ENCODE peak calls at places on chromosomes 1 and 21, in five cellular contexts. T, P, L, F and V are unnamed samples.
A peak's percentile ranks its signal among the peaks of the same experiment; 100 is the strongest.

GRCh38 chr1:152596986-152597385 is 3.0 kb upstream of the LCE3C start:
- DNase-seq in L (no peak), P (no peak), F (no peak), T (no peak), V (no peak)

GRCh38 chr1:159132271-159132881 is 39.0 kb upstream of the CADM3 start:
- DNase-seq in L (peak; percentile 80), P (peak; percentile 47), F (no peak), T (peak; percentile 42), V (peak; percentile 36)

GRCh38 chr1:18923721-18924610 is 21.6 kb upstream of the ALDH4A1 start:
- DNase-seq in P (peak; percentile 90), F (no peak), T (no peak), L (no peak), V (no peak)

GRCh38 chr1:39405358-39405757 is 86.1 kb upstream of the BMP8A start:
- DNase-seq in F (no peak), P (no peak), L (no peak), T (no peak), V (no peak)

GRCh38 chr1:55005351-55006140 is 6.8 kb downstream of the BSND start:
- DNase-seq in L (no peak), P (no peak), T (no peak), F (no peak), V (no peak)

GRCh38 chr1:112544011-112544688 is 35.4 kb downstream of the WNT2B start:
- DNase-seq in L (no peak), P (no peak), T (peak; percentile 78), F (no peak), V (peak; percentile 77)

GRCh38 chr1:154434346-154435075 is 29.4 kb downstream of the IL6R start:
- DNase-seq in T (no peak), F (no peak), L (no peak), P (no peak), V (no peak)

GRCh38 chr1:238485062-238485905 is 594.6 kb upstream of the ZP4 start:
- DNase-seq in L (no peak), T (no peak), F (no peak), P (no peak), V (no peak)

GRCh38 chr1:100556181-100556580 is 18.2 kb downstream of the GPR88 start:
- DNase-seq in P (no peak), T (no peak), L (no peak), F (no peak), V (no peak)

GRCh38 chr1:84700065-84700464 is 9.8 kb upstream of the SSX2IP start:
- DNase-seq in L (no peak), T (no peak), F (no peak), P (no peak), V (no peak)

GRCh38 chr1:156136970-156137483 is 16.4 kb upstream of the SEMA4A start:
- DNase-seq in T (no peak), P (no peak), F (no peak), L (peak; percentile 67), V (no peak)
- TF ChIP-seq CTCF in T (no peak), P (peak; percentile 39), F (no peak), L (peak; percentile 59), V (no peak)

DNA sequence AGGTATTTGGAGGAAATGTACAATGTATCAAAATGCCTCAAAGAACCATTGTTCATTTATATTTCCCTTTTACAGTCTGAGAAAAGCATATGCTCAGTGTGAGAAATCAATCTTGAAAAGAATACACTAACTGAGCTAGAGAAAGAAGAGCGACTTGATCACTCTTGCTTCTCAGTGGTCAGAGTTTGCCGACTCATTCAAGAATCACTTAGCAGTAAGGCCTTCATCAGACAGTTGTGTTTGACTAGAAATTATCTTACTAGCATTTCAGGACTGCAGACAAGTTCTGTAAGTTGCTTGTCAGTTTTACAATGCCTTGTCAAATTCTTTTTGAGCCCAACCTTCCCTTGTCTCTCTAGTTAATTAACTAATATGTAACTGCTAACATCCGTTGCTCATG is 12.9 kb downstream of the RGS18 start:
- DNase-seq in P (no peak), T (no peak), F (no peak), L (no peak), V (no peak)
- TF ChIP-seq SIN3A in P (no peak), T (no peak), F (no peak), L (no peak), V (no peak)

GRCh38 chr1:125066385-125066784 is 3881.6 kb downstream of the SRGAP2C start:
- DNase-seq in L (no peak), P (no peak), F (no peak), T (no peak), V (no peak)
- H3K9me3 ChIP-seq in L (peaks cover 26% of the 10 kb centered on the region), P (no peaks in the 10 kb centered on the region), F (no peaks in the 10 kb centered on the region), T (peaks cover 31% of the 10 kb centered on the region), V (no peaks in the 10 kb centered on the region)

DNA sequence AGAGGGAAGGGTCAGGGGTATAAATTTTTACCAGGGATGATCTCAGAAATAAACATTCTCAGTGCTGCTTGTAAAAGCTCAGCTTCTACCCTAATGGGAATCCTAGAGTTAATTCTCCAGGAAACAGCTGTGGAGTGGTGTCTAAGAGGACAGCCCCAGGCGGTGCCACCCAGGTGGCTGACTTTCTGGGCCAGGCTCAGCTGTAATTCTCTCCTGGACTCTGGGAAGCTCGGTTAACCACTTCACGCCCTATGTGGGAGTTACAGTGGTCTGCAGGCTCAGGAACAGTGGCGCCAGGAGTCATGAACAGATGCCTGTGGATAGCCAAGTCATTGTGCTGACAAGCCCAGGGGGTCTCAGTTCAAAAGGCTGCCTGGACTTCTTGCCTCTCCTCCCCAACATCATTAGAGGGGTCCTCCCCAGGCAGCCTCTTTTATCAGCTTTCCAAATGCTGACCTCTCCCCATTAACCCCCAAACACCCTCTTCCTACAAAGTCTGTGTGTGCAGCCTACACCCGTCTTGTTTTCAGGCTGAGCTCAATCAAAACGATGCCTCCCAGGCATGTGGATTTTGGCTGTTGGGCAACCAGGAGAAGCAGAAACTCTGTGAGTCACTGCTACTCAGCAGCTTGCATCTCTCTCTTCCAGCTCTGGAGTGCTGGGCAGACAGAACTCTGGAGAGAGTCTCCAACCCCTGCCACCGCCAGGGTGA is 1.2 kb downstream of the HHIPL2 start:
- DNase-seq in L (no peak), F (no peak), P (peak; percentile 66), T (no peak), V (peak; percentile 15)
- TF ChIP-seq CTCF in L (no peak), F (no peak), P (no peak), T (no peak), V (no peak)

GRCh38 chr1:48019714-48020315 is 22.6 kb upstream of the TRABD2B start:
- DNase-seq in L (no peak), P (no peak), T (no peak), F (no peak), V (no peak)
- TF ChIP-seq SIN3A in L (no peak), P (no peak), T (no peak), F (no peak), V (no peak)

GRCh38 chr1:224054012-224054411 is 59.9 kb upstream of the FBXO28 start:
- DNase-seq in F (no peak), L (no peak), P (no peak), T (no peak), V (no peak)
- H3K9me3 ChIP-seq in F (no peaks in the 10 kb centered on the region), L (no peaks in the 10 kb centered on the region), P (no peaks in the 10 kb centered on the region), T (no peaks in the 10 kb centered on the region), V (no peaks in the 10 kb centered on the region)

GRCh38 chr21:42125571-42126544 is 54.7 kb downstream of the UMODL1 start:
- DNase-seq in T (no peak), L (no peak), F (no peak), P (no peak), V (no peak)
- TF ChIP-seq CTCF in T (peak; percentile 45), L (peak; percentile 35), F (no peak), P (no peak), V (no peak)

DNA sequence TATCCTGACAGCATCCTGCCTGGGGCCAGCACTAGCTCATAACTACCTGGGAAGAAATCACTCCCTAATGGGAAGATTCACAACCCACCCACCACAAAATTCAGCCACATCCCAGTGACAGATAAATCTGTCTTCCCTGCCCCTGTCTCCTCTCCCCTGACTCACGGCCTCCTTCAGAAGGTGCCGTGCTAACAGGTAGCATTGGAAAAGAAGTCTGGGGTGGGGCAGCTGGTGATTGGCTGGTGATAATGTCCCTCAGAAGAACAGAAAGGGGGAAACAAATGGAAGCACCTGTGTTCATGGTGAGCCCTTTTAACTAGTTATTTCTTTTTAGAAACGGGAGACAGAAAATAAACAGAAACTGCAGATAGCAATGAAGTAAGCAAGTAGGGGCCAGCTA is 29.1 kb downstream of the ITPKB start:
- DNase-seq in L (no peak), P (no peak), F (no peak), T (no peak), V (no peak)
- TF ChIP-seq SIN3A in L (no peak), P (no peak), F (no peak), T (no peak), V (no peak)

GRCh38 chr1:224911217-224911616 is 18.3 kb upstream of the DNAH14 start:
- DNase-seq in P (no peak), T (no peak), F (no peak), L (no peak), V (no peak)
- H3K9me3 ChIP-seq in P (no peaks in the 10 kb centered on the region), T (peaks cover 10% of the 10 kb centered on the region), F (no peaks in the 10 kb centered on the region), L (peaks cover 20% of the 10 kb centered on the region), V (peaks cover 9% of the 10 kb centered on the region)

DNA sequence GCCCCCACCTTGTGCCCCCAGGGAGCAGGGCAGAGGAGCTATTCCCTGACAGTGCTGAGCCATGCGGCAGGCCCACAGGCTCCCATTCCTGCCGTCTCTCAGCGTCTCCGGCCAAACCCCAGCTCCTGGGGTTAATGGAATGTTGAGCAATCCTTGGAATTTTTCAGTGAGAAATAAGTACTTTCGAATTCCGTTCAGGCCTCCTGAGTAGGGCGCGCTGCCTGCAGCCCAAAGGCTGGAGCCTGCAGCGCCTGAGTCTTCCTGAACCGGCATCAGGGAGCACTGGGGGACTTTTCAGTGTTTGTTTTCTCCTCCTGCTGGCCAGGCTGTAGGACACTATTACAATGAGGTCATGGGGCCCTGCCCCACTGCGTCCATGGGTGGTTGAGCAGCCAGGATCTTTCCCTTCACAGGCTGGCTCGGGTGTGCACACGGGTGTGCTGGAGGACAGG is 33.3 kb upstream of the CSF1 start:
- DNase-seq in T (no peak), P (no peak), L (peak; percentile 70), F (no peak), V (no peak)
- TF ChIP-seq CTCF in T (no peak), P (peak; percentile 44), L (peak; percentile 21), F (no peak), V (no peak)